ENCODE peak calls at places on chromosomes 12 and 14, in nine cellular contexts. B is A549, M is cardiac fibroblast, H is GM12865, U is upper lobe of right lung, W is DND-41, K is cardiac muscle cell, T is heart right ventricle, S is foreskin fibroblast. L is an unnamed sample.

GRCh38 chr12:32148372-32148771 is 41.7 kb downstream of the BICD1 start:
- DNase-seq in B (no peak), K (no peak), U (no peak), S (no peak), W (no peak), T (no peak), M (peak), H (no peak), L (no peak)

GRCh38 chr12:123388218-123388947 is 4.5 kb downstream of the KMT5A start:
- DNase-seq in W (peak), U (peak), K (peak), S (peak), M (peak), B (peak), T (peak), H (peak), L (peak)

GRCh38 chr14:102654298-102654697 is 61.8 kb downstream of the RCOR1 start:
- DNase-seq in T (no peak), M (no peak), W (no peak), S (no peak), H (no peak), B (no peak), K (no peak), U (no peak), L (no peak)

GRCh38 chr12:57106021-57106708 is 5.0 kb downstream of the STAT6 start:
- DNase-seq in U (no peak), S (no peak), W (no peak), M (no peak), B (no peak), K (no peak), H (no peak), T (no peak), L (no peak)

GRCh38 chr12:50017047-50017446 is 8.2 kb downstream of the RACGAP1 start:
- DNase-seq in H (no peak), K (peak), U (no peak), M (peak), W (no peak), T (no peak), B (no peak), S (peak), L (no peak)

GRCh38 chr12:102407776-102408486 is 72.4 kb downstream of the IGF1 start:
- DNase-seq in B (no peak), W (no peak), K (no peak), T (no peak), H (no peak), M (no peak), U (no peak), S (peak), L (no peak)

GRCh38 chr12:104544836-104545235 is 88.1 kb downstream of the CHST11 start:
- DNase-seq in W (no peak), B (no peak), S (no peak), K (no peak), U (no peak), H (no peak), T (no peak), M (no peak), L (no peak)

GRCh38 chr12:64801381-64801780 is 23.1 kb upstream of the TBC1D30 start:
- DNase-seq in S (peak), W (no peak), H (no peak), U (no peak), B (peak), T (no peak), K (no peak), M (no peak), L (no peak)

GRCh38 chr12:132673288-132674179 is 13.6 kb downstream of the POLE start:
- DNase-seq in K (no peak), M (no peak), S (no peak), H (no peak), W (no peak), B (no peak), T (no peak), U (no peak), L (no peak)

GRCh38 chr14:104361921-104362681 is 217.5 kb upstream of the C14orf180 start:
- DNase-seq in T (no peak), K (no peak), S (no peak), H (no peak), M (no peak), U (peak), B (no peak), W (no peak), L (no peak)

GRCh38 chr12:80186727-80187217 is 87.4 kb downstream of the OTOGL start:
- DNase-seq in B (peak), M (peak), S (peak), H (peak), W (peak), T (no peak), U (no peak), K (peak), L (no peak)

GRCh38 chr12:118589162-118589561 is 212.8 kb downstream of the SUDS3 start:
- DNase-seq in B (no peak), S (no peak), H (no peak), T (no peak), U (no peak), M (no peak), W (no peak), K (no peak), L (no peak)

GRCh38 chr12:40559865-40560264 is 132.4 kb upstream of the CNTN1 start:
- DNase-seq in M (no peak), W (no peak), B (no peak), H (peak), T (no peak), U (no peak), S (no peak), K (no peak), L (peak)

GRCh38 chr12:55730447-55730820 is 1.6 kb upstream of the CD63 start:
- DNase-seq in H (peak), K (no peak), M (no peak), T (no peak), U (no peak), B (no peak), S (no peak), W (peak), L (no peak)
- H3K4me3 ChIP-seq in H (peak), K (peak), M (peak), T (peak), U (peak), B (peak), S (peak), W (peak), L (peak)

DNA sequence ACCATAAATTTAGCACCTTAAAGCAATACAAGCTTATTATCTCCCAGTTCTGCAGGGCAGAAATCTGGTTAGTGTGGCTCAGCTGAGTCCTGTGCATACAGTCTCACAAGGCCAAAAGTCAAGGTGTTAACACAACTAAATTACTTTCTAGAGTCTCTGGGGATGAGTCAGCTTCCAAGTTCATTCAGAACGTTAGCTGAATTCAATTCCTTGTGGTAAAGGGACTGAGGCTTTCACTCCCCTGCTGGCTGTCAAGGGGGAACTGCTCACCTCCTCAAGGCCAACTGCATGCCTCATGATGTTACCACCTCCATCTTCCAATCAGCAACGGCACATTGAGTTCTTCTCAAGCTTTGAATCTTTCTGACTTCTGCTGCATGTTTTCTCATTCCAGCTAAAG is 27.6 kb downstream of the EML5 start:
- DNase-seq in K (no peak), B (no peak), M (peak), W (no peak), T (no peak), S (no peak), U (no peak), H (peak), L (no peak)
- TF ChIP-seq CTCF in K (no peak), B (no peak), M (no peak), W (no peak), T (no peak), S (no peak), U (no peak), H (no peak), L (no peak)

DNA sequence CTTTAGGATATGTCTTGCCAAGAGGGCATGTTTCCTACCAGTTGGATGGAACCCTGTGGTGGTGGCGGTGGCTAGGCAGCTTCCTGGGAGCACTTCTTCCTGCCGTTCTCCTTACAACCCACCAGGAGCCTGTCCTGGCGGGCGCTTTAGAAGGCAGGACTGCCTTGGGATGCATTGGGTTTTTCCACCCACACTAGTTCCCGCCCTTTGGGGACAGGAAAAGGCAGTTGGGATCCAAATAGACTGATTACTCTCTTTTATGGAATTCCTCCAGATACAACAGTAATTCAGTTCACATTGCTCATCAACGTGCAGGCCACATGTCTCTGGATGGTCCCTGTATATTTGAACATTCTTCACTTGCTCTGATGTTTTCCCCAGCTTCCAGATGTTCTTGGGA is 305.7 kb upstream of the SSTR1 start:
- DNase-seq in K (no peak), W (no peak), M (peak), U (no peak), H (no peak), T (peak), S (peak), B (no peak), L (no peak)
- H3K4me3 ChIP-seq in K (no peak), W (no peak), M (no peak), U (no peak), H (no peak), T (no peak), S (peak), B (no peak), L (no peak)

GRCh38 chr14:44297437-44297836 is 209.6 kb downstream of the FSCB start:
- DNase-seq in M (no peak), W (no peak), U (no peak), T (no peak), H (no peak), K (no peak), S (no peak), B (no peak), L (no peak)
- TF ChIP-seq CTCF in M (no peak), W (no peak), U (no peak), T (no peak), H (no peak), K (no peak), S (no peak), B (no peak), L (no peak)

GRCh38 chr12:13404111-13404628 is 207.6 kb downstream of the EMP1 start:
- DNase-seq in S (no peak), M (no peak), K (no peak), W (no peak), B (no peak), T (no peak), H (no peak), U (no peak), L (no peak)
- H3K4me3 ChIP-seq in S (no peak), M (no peak), K (no peak), W (no peak), B (peak), T (no peak), H (no peak), U (no peak), L (no peak)

GRCh38 chr14:77026930-77027537 is 1.5 kb downstream of the IRF2BPL start:
- DNase-seq in M (peak), W (peak), H (peak), U (peak), K (peak), B (no peak), S (peak), T (peak), L (peak)
- TF ChIP-seq CTCF in M (no peak), W (no peak), H (no peak), U (peak), K (no peak), B (no peak), S (no peak), T (no peak), L (no peak)

GRCh38 chr14:61253064-61253753 is 27.9 kb downstream of the TMEM30B start:
- DNase-seq in B (no peak), K (no peak), M (no peak), T (no peak), U (no peak), H (no peak), W (no peak), S (peak), L (no peak)
- H3K4me3 ChIP-seq in B (no peak), K (no peak), M (no peak), T (no peak), U (no peak), H (no peak), W (no peak), S (no peak), L (no peak)

GRCh38 chr12:46383654-46384450 is 11.3 kb upstream of the SLC38A2 start:
- DNase-seq in B (no peak), S (peak), U (peak), H (peak), K (peak), W (peak), T (peak), M (peak), L (peak)
- TF ChIP-seq CTCF in B (no peak), S (no peak), U (peak), H (no peak), K (no peak), W (peak), T (no peak), M (no peak), L (no peak)

GRCh38 chr12:58703911-58704310 is 216.4 kb downstream of the LRIG3 start:
- DNase-seq in S (peak), T (no peak), M (no peak), B (no peak), U (no peak), K (peak), H (no peak), W (no peak), L (no peak)
- H3K4me3 ChIP-seq in S (no peak), T (no peak), M (no peak), B (no peak), U (no peak), K (no peak), H (no peak), W (peak), L (no peak)

L was measured in GM06990.